ENCODE peak calls at places on chromosomes 13 and 19, in four cellular contexts. H is hepatocyte, X is A673, I is PC-9. B is an unnamed sample.

GRCh38 chr13:35690546-35690945 is 214.1 kb upstream of the MAB21L1 start:
- DNase-seq in I (no peak), H (no peak), X (no peak), B (no peak)

GRCh38 chr19:50795665-50796073 is 5.5 kb downstream of the ACP4 start:
- DNase-seq in H (no peak), I (no peak), X (no peak), B (no peak)

GRCh38 chr19:12984683-12985048 is 10.6 kb upstream of the NFIX start:
- DNase-seq in H (no peak), I (no peak), X (no peak), B (no peak)

GRCh38 chr13:40442826-40443225 is 223.6 kb downstream of the FOXO1 start:
- DNase-seq in H (no peak), I (no peak), X (no peak), B (no peak)

GRCh38 chr13:53151692-53152421 is 123.2 kb downstream of the OLFM4 start:
- DNase-seq in X (peak; percentile 79), H (peak; percentile 77), I (peak; percentile 14), B (peak; percentile 47)

GRCh38 chr19:9836021-9836420 is 903 bp downstream of the PIN1 start:
- DNase-seq in H (no peak), X (peak; percentile 60), I (no peak), B (no peak)

GRCh38 chr19:46753420-46754155 is 7.3 kb upstream of the STRN4 start:
- DNase-seq in H (peak; percentile 53), X (peak; percentile 74), I (peak; percentile 48), B (peak; percentile 64)

GRCh38 chr13:111282997-111283396 is 37.4 kb upstream of the TEX29 start:
- DNase-seq in H (no peak), X (no peak), I (no peak), B (no peak)

GRCh38 chr13:105990256-105990958 is 545.1 kb downstream of the EFNB2 start:
- DNase-seq in X (no peak), H (no peak), I (no peak), B (no peak)

GRCh38 chr13:113090415-113090770 is 15.2 kb upstream of the F7 start:
- DNase-seq in I (no peak), X (no peak), H (no peak), B (no peak)

GRCh38 chr19:48403606-48404005 is 10.1 kb downstream of the GRIN2D start:
- DNase-seq in H (peak; percentile 70), X (peak; percentile 88), I (peak; percentile 35), B (peak; percentile 81)

GRCh38 chr19:42250666-42251531 is 4.0 kb downstream of the ERF start:
- DNase-seq in X (peak; percentile 51), I (no peak), H (no peak), B (no peak)

GRCh38 chr19:14375055-14375581 is 6.1 kb upstream of the ADGRE5 start:
- DNase-seq in X (no peak), H (no peak), I (no peak), B (no peak)

GRCh38 chr13:110137677-110138008 is 169.3 kb downstream of the COL4A1 start:
- DNase-seq in I (peak; percentile 78), H (peak; percentile 75), X (peak; percentile 62), B (peak; percentile 67)

GRCh38 chr19:43618921-43619261 is 538 bp downstream of the ZNF428 start:
- DNase-seq in I (no peak), H (peak; percentile 65), X (peak; percentile 84), B (no peak)

GRCh38 chr13:33296793-33297425 is 11.4 kb upstream of the STARD13 start:
- DNase-seq in X (no peak), H (peak; percentile 59), I (no peak), B (peak; percentile 69)

GRCh38 chr13:33694546-33694945 is 123.4 kb upstream of the RFC3 start:
- DNase-seq in I (no peak), H (no peak), X (no peak), B (no peak)

GRCh38 chr13:79679334-79679733 is 198.4 kb downstream of the NDFIP2 start:
- DNase-seq in X (peak; percentile 80), I (peak; percentile 45), H (peak; percentile 89), B (peak; percentile 80)

GRCh38 chr13:109010912-109011311 is 381.5 kb downstream of the MYO16 start:
- DNase-seq in X (peak; percentile 18), H (no peak), I (no peak), B (no peak)

GRCh38 chr13:106036870-106037269 is 498.6 kb downstream of the EFNB2 start:
- DNase-seq in I (no peak), H (no peak), X (no peak), B (no peak)

GRCh38 chr19:19385900-19386339 is 19.6 kb upstream of the GATAD2A start:
- DNase-seq in X (no peak), I (no peak), H (no peak), B (no peak)

GRCh38 chr13:48403929-48404328 is 9.0 kb downstream of the LPAR6 start:
- DNase-seq in X (no peak), I (no peak), H (no peak), B (no peak)
- H3K27me3 ChIP-seq in X (no peaks in the 10 kb centered on the region), I (no peaks in the 10 kb centered on the region), H (no peaks in the 10 kb centered on the region), B (no peaks in the 10 kb centered on the region)

GRCh38 chr19:3441089-3441985 is 39.0 kb downstream of the SMIM24 start:
- DNase-seq in H (no peak), I (no peak), X (no peak), B (no peak)
- TF ChIP-seq CTCF in H (no peak), I (no peak), X (no peak), B (no peak)

GRCh38 chr19:35609881-35610353 is 2.6 kb upstream of the HAUS5 start:
- DNase-seq in H (no peak), I (no peak), X (no peak), B (no peak)

GRCh38 chr19:35612224-35612558 is 344 bp upstream of the HAUS5 start:
- DNase-seq in X (no peak), H (no peak), I (no peak), B (no peak)

GRCh38 chr19:35612559-35613321 is at the start of gene HAUS5:
- DNase-seq in I (peak; percentile 95), H (peak; percentile 96), X (peak; percentile 95), B (peak; percentile 95)

GRCh38 chr19:35615036-35615435 is 2.5 kb downstream of the HAUS5 start:
- DNase-seq in X (no peak), H (no peak), I (no peak), B (no peak)

GRCh38 chr19:35613574-35613973 is 1.0 kb downstream of the HAUS5 start:
- DNase-seq in H (no peak), I (no peak), X (no peak), B (no peak)
- H3K4me3 ChIP-seq in H (no peak overlapping the region), I (peak overlapping the region; percentile 68), X (peak overlapping the region; percentile 66), B (no peak overlapping the region)

DNA sequence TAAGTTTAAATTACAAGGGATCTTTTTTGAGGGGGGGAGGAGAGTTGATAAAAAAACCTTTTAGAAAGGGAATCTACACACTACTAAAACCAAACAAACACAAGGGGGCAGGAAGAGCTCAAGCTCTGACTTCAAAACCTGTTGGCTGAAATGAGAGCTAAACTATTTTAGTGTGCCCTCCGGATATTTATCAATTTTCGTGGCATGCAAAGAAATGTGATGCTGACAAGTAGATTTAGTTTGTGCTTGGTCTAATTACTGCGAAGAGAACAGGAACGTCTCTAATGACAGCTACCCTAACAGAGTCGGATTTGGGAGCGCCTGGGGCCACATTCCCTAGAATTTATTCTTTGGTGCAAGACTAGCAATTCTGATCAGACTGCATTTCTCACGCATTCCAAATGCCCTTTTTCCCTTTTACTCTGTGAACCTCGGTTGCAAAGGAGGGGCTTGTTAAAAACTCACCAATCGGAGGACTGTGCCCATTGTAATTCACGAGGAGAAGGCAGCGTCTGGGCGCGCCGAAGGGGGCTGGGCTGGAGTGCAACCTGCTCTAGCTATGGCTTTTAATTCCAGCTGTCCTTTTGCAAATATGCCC is 804 bp upstream of the FREM2 start:
- DNase-seq in I (peak; percentile 53), H (peak; percentile 58), X (peak; percentile 91), B (peak; percentile 79)
- H3K27me3 ChIP-seq in I (no peaks in the 10 kb centered on the region), H (no peaks in the 10 kb centered on the region), X (no peaks in the 10 kb centered on the region), B (no peaks in the 10 kb centered on the region)

DNA sequence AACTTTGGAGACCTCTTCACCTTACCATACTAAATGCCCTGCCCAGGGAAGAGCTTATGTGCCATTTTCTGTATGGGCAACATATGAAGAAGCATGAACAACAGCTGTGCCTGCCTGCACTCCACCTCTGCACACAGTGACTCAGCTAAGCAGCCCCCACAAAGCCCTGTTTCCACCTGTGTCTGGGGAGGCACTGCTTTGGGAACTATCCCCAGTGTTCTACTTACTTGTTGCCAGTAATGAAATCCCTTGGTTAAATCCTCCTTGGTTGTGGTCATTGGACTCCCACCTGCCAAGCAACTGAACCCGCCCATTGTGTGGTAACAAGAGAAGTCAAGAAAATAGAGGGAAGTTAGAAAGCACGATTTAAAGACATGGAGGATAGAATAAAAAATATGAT is 84.6 kb downstream of the NALCN start:
- DNase-seq in I (no peak), H (no peak), X (no peak), B (no peak)
- TF ChIP-seq CTCF in I (no peak), H (no peak), X (no peak), B (no peak)

DNA sequence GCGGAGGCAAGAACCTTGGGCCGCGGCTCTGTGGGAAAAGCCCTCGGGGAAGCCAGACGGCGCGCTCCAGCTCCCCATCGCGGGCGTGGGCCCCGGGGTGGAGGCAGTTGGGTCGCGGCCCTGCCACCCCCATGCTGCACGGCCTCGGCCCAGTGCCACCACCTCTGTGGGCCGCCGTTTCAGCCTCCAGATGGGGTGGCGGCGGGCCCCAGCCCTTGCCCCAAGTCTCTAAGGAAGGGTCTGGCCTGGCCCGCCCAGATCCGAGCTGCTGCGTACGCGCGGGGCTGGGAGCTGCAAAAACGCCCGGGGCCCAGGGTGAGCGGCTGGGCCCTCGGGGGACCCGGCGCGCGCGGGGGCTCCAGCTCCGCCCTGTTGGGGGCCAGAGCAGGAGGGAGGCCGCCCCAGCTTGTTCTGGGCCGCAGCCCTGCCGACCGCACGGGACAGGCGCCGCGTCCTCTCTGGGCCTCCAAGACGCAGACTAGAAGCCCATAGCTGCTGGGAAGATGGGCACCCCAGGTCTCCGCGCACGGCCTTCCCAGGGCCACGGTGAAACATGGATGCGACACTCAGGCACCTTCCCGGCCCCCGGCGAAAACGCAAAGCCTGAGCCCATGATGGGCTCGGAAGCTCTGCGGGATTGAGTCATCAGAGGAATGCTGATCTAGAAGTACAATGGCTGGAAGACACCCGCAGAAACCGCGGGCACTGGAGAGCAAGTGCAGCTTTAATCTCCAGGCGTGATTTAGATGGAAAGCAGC is 110.1 kb downstream of the KCTD15 start:
- DNase-seq in I (no peak), X (peak; percentile 11), H (peak; percentile 28), B (no peak)
- H3K4me3 ChIP-seq in I (no peak overlapping the region), X (no peak overlapping the region), H (peak overlapping the region; percentile 68), B (peak overlapping the region; percentile 54)

GRCh38 chr13:95451656-95452055 is 100.9 kb upstream of the CLDN10 start:
- DNase-seq in I (no peak), X (no peak), H (no peak), B (no peak)
- H3K27me3 ChIP-seq in I (peaks cover 3% of the 10 kb centered on the region), X (no peaks in the 10 kb centered on the region), H (no peaks in the 10 kb centered on the region), B (no peaks in the 10 kb centered on the region)

GRCh38 chr13:59172076-59172475 is 991.7 kb downstream of the DIAPH3 start:
- DNase-seq in I (no peak), H (no peak), X (no peak), B (no peak)

GRCh38 chr13:59178344-59178743 is 985.4 kb downstream of the DIAPH3 start:
- DNase-seq in H (no peak), I (no peak), X (peak; percentile 23), B (no peak)

GRCh38 chr13:59182241-59182640 is 981.5 kb downstream of the DIAPH3 start:
- DNase-seq in X (no peak), I (no peak), H (no peak), B (no peak)

DNA sequence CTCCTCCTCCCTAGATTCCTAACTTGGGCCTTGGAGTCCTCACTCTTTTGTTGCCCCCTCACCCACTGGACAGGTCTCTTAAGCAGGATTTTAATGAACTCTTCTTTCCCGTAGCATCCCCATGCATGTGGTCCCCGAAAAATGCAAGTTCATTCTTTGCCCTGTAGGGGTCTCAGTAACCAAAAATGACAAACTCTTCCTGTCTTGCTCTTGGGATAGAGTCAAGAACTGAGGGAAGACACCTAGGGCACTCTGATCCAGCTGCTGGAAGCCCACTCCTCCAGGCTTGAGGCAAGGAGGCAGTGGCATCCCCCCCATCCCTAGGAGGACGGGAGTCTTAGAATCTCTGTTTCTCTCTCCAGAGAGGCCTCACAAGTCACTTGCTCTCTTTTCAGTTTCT is 987.0 kb downstream of the DIAPH3 start:
- DNase-seq in H (no peak), I (no peak), X (peak; percentile 59), B (peak; percentile 12)
- TF ChIP-seq CTCF in H (no peak), I (peak; percentile 32), X (peak; percentile 59), B (peak; percentile 42)